ENCODE peak calls at places on chromosomes 3 and 15, in ten cellular contexts. F, H, W, Z, O, R, B, I, L and T are unnamed samples.

GRCh38 chr3:51677358-51677757 is 6.3 kb downstream of the TEX264 start:
- DNase-seq in L (no peak), I (no peak), H (no peak), O (no peak), Z (no peak), R (no peak), B (no peak), W (no peak), F (no peak), T (no peak)

GRCh38 chr3:55162031-55162784 is 234.3 kb upstream of the LRTM1 start:
- DNase-seq in F (no peak), W (no peak), L (no peak), R (no peak), O (no peak), Z (no peak), B (no peak), I (no peak), H (no peak), T (no peak)

GRCh38 chr15:42547926-42548257 is 701 bp downstream of the LRRC57 start:
- DNase-seq in H (no peak), O (no peak), W (no peak), L (no peak), R (no peak), I (no peak), B (no peak), F (no peak), Z (no peak), T (peak; percentile 8)

GRCh38 chr3:125059488-125060245 is 3.9 kb upstream of the HEG1 start:
- DNase-seq in L (no peak), F (no peak), Z (no peak), B (no peak), W (peak; percentile 66), O (no peak), R (no peak), I (no peak), H (no peak), T (no peak)

GRCh38 chr15:71549100-71549499 is 261.3 kb upstream of the NR2E3 start:
- DNase-seq in H (no peak), W (no peak), R (no peak), I (no peak), B (no peak), F (no peak), Z (no peak), O (no peak), L (no peak), T (no peak)

GRCh38 chr3:105823149-105823866 is 45.5 kb downstream of the CBLB start:
- DNase-seq in F (peak; percentile 76), B (peak; percentile 65), R (no peak), W (no peak), Z (no peak), O (no peak), L (no peak), H (no peak), I (no peak), T (peak; percentile 66)

GRCh38 chr15:74543583-74543982 is 2.6 kb downstream of the ARID3B start:
- DNase-seq in B (no peak), I (no peak), O (no peak), Z (no peak), W (no peak), H (no peak), F (no peak), R (no peak), L (peak; percentile 13), T (no peak)

GRCh38 chr15:59833366-59833765 is 144.2 kb upstream of the BNIP2 start:
- DNase-seq in Z (no peak), I (no peak), R (no peak), F (no peak), B (no peak), O (no peak), W (no peak), L (no peak), H (no peak), T (no peak)

GRCh38 chr3:194275721-194276120 is 75.4 kb downstream of the CPN2 start:
- DNase-seq in B (no peak), Z (no peak), O (no peak), W (no peak), F (no peak), H (no peak), I (no peak), L (no peak), R (no peak), T (no peak)

GRCh38 chr3:59451041-59451763 is 401.4 kb upstream of the CFAP20DC start:
- DNase-seq in B (no peak), H (no peak), W (peak; percentile 41), F (no peak), Z (no peak), O (no peak), R (peak; percentile 30), I (no peak), L (peak; percentile 37), T (no peak)

GRCh38 chr3:3745693-3746092 is 53.5 kb upstream of the LRRN1 start:
- DNase-seq in L (no peak), B (no peak), W (no peak), I (no peak), O (no peak), F (no peak), R (no peak), Z (no peak), H (no peak), T (no peak)

GRCh38 chr3:41853495-41853894 is 108.4 kb downstream of the ULK4 start:
- DNase-seq in H (no peak), B (no peak), I (no peak), O (no peak), F (no peak), W (no peak), Z (no peak), L (no peak), R (no peak), T (no peak)

GRCh38 chr3:58540176-58540863 is 3.3 kb upstream of the ACOX2 start:
- DNase-seq in H (no peak), B (no peak), F (no peak), L (no peak), W (no peak), R (no peak), Z (no peak), I (no peak), O (no peak), T (no peak)

GRCh38 chr3:29746163-29746562 is 465.3 kb downstream of the RBMS3 start:
- DNase-seq in B (no peak), F (no peak), W (no peak), R (no peak), Z (no peak), O (no peak), H (no peak), L (no peak), I (no peak), T (no peak)

GRCh38 chr15:22786868-22787698 is 639 bp downstream of the NIPA1 start:
- DNase-seq in Z (peak; percentile 26), R (no peak), B (peak; percentile 38), O (no peak), F (no peak), H (no peak), W (peak; percentile 22), L (peak; percentile 25), I (no peak), T (no peak)

GRCh38 chr3:173371848-173372487 is 25.6 kb upstream of the NLGN1 start:
- DNase-seq in W (peak; percentile 17), O (no peak), R (no peak), F (peak; percentile 16), Z (no peak), B (peak; percentile 10), I (no peak), H (peak; percentile 43), L (no peak), T (no peak)

GRCh38 chr3:153734777-153735551 is 386.2 kb upstream of the ARHGEF26 start:
- DNase-seq in Z (no peak), R (no peak), F (peak; percentile 54), W (no peak), O (no peak), I (no peak), B (peak; percentile 80), H (no peak), L (no peak), T (no peak)

GRCh38 chr3:10935028-10935427 is 57.5 kb upstream of the SLC6A1 start:
- DNase-seq in W (no peak), B (no peak), H (no peak), Z (no peak), L (no peak), R (no peak), I (no peak), F (no peak), O (no peak), T (no peak)

GRCh38 chr3:194475978-194476377 is 10.8 kb downstream of the ATP13A3 start:
- DNase-seq in R (no peak), L (no peak), W (no peak), I (no peak), F (no peak), Z (no peak), B (no peak), O (no peak), H (no peak), T (no peak)

GRCh38 chr3:172515130-172515918 is 7.9 kb downstream of the TNFSF10 start:
- DNase-seq in F (no peak), L (no peak), H (no peak), R (no peak), B (no peak), Z (no peak), I (no peak), W (no peak), O (no peak), T (no peak)

GRCh38 chr3:39372831-39373230 is 10.3 kb upstream of the SLC25A38 start:
- DNase-seq in B (no peak), Z (no peak), F (no peak), R (no peak), W (no peak), O (no peak), H (no peak), I (no peak), L (no peak), T (no peak)

GRCh38 chr3:11272913-11273574 is 847 bp downstream of the ATG7 start:
- DNase-seq in O (no peak), B (no peak), H (no peak), Z (no peak), R (no peak), F (no peak), I (no peak), L (no peak), W (no peak), T (no peak)

GRCh38 chr15:49645937-49646336 is 25.1 kb downstream of the DTWD1 start:
- DNase-seq in Z (no peak), O (no peak), R (no peak), L (no peak), I (no peak), B (peak; percentile 2), F (peak; percentile 51), H (peak; percentile 74), W (peak; percentile 30), T (peak; percentile 59)

GRCh38 chr15:92803852-92804609 is 96.1 kb upstream of the CHD2 start:
- DNase-seq in W (peak; percentile 80), B (peak; percentile 100), R (peak; percentile 80), O (no peak), F (peak; percentile 98), Z (peak; percentile 40), H (no peak), I (peak; percentile 71), L (peak; percentile 72), T (peak; percentile 96)

GRCh38 chr3:31776016-31776415 is 205.0 kb downstream of the OSBPL10 start:
- DNase-seq in I (no peak), H (no peak), F (no peak), L (no peak), W (no peak), B (no peak), Z (no peak), R (no peak), O (no peak), T (peak; percentile 68)

GRCh38 chr15:40190591-40190990 is 29.7 kb downstream of the BUB1B start:
- DNase-seq in O (no peak), B (peak; percentile 16), H (no peak), I (no peak), F (peak; percentile 72), R (no peak), W (no peak), L (no peak), Z (no peak), T (peak; percentile 50)

GRCh38 chr3:18611991-18612390 is 186.9 kb upstream of the SATB1 start:
- DNase-seq in I (no peak), L (no peak), F (no peak), W (no peak), R (no peak), Z (no peak), O (no peak), B (no peak), H (no peak), T (no peak)

GRCh38 chr3:175121225-175121624 is 262.1 kb downstream of the NAALADL2 start:
- DNase-seq in H (no peak), O (no peak), F (no peak), I (no peak), B (no peak), R (no peak), Z (no peak), L (no peak), W (peak; percentile 10), T (no peak)